ENCODE peak calls at places on chromosomes 11 and 22, in five cellular contexts. C is transverse colon, L is fibroblast of lung, I is thoracic aorta, K is H1. W is an unnamed sample. For H3K27me3, the result is how much of the 10 kb centered on the place peaks cover.

GRCh38 chr11:57406337-57406904 is 16.0 kb upstream of the PRG2 start:
- DNase-seq in C (no peak), L (peak), I (no peak), K (no peak), W (no peak)

GRCh38 chr11:11845066-11845465 is 3.3 kb downstream of the USP47 start:
- DNase-seq in C (no peak), L (no peak), I (no peak), K (no peak), W (no peak)

GRCh38 chr11:1564535-1565172 is 7.4 kb downstream of the DUSP8 start:
- DNase-seq in C (peak), L (peak), I (peak), K (peak), W (peak)

GRCh38 chr11:87437133-87437843 is 399.6 kb downstream of the TMEM135 start:
- DNase-seq in C (no peak), L (peak), I (no peak), K (no peak), W (no peak)

GRCh38 chr11:68659158-68659921 is 25.0 kb upstream of the GAL start:
- DNase-seq in C (peak), L (peak), I (no peak), K (no peak), W (peak)

GRCh38 chr11:82826526-82826925 is 73.7 kb downstream of the PRCP start:
- DNase-seq in C (no peak), L (no peak), I (no peak), K (no peak), W (no peak)

GRCh38 chr11:32630844-32631243 is 47.2 kb downstream of the EIF3M start:
- DNase-seq in C (no peak), L (no peak), I (no peak), K (no peak), W (no peak)

GRCh38 chr11:109203176-109203575 is 218.8 kb upstream of the C11orf87 start:
- DNase-seq in C (no peak), L (no peak), I (no peak), K (no peak), W (no peak)

GRCh38 chr11:34351687-34352469 is 5.9 kb downstream of the ABTB2 start:
- DNase-seq in C (no peak), L (no peak), I (no peak), K (no peak), W (no peak)

GRCh38 chr11:13010737-13011342 is 1.7 kb downstream of the RASSF10 start:
- DNase-seq in C (peak), L (peak), I (no peak), K (no peak), W (peak)

GRCh38 chr11:115939726-115940421 is 435.7 kb upstream of the CADM1 start:
- DNase-seq in C (peak), L (no peak), I (no peak), K (no peak), W (no peak)

GRCh38 chr11:119030029-119030328 is 698 bp downstream of the SLC37A4 start:
- DNase-seq in C (no peak), L (no peak), I (no peak), K (no peak), W (no peak)

GRCh38 chr11:64021742-64022067 is 14.0 kb upstream of the FLRT1 start:
- DNase-seq in C (no peak), L (no peak), I (no peak), K (no peak), W (peak)

GRCh38 chr11:7673724-7674434 is 579 bp upstream of the CYB5R2 start:
- DNase-seq in C (peak), L (no peak), I (no peak), K (peak), W (peak)

GRCh38 chr11:76278526-76278925 is 72.2 kb upstream of the WNT11 start:
- DNase-seq in C (no peak), L (no peak), I (no peak), K (no peak), W (no peak)
- H3K4me3 ChIP-seq in C (no peak), L (no peak), I (no peak), K (no peak), W (no peak)

DNA sequence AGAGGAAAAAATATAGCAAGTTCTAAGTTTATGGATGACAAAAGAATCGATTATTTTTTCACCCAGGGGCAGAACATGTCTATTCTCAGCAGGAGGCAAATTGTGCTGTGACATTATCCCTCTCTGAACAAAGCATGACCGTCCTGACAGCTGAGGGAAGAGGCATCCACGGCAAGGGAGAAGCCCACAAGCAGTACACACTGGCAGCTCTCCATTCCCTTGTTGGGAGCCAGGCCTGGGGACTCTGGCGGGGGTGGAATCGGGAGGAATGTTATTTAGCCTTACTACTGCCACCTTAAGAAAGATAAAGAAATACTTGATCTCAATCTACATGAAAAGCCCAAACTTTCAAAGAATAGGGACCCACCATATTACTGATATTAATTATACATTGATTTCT is 3.4 kb downstream of the KIRREL3 start:
- DNase-seq in C (no peak), L (peak), I (no peak), K (no peak), W (no peak)
- H3K27me3 ChIP-seq in C (half or more), L (under half), I (under half), K (under half), W (under half)

DNA sequence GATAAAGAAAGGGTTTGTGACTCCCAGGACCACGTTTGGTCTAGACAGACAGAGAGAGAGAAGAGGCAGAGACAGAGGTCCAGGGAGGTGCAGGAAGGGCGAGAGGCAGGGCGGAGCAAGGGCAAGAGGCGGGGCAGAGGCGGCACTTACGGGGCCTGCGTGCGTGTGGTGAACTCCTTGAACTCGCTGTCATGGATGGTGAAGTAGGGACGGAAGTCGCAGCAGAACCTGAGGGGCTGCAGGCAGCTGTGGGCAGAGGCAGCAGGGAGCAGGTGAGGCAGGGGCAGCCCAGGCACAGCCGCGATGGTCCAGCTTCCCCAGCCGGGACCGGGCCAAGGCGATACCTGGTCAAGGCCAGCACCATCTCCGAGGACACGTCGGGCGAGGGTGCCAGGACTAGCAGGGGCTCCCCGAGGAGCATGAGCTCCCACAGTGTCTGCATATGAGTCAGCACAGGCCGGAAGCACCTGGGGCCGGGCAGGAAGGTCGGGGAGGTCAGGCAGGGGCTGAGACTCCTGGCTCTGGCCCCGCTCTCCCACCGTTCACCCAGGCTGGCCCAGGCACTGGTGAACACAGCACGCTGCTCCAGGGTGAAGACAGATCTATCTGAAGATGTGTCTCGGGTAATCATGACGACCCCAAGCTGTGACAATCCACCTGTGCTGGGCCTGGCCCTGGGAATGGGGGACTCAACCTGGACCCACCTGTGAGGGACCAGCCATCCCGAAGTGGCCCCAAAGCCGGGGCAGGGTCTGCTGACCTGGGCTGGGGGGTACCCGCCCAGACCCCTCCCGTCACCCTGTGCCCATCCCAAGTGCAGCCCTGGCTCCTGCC is 7.2 kb upstream of the PLXNB2 start:
- DNase-seq in C (peak), L (no peak), I (no peak), K (peak), W (peak)
- H3K4me3 ChIP-seq in C (no peak), L (no peak), I (peak), K (no peak), W (no peak)

GRCh38 chr11:122977455-122978302 is 4.0 kb downstream of the BSX start:
- DNase-seq in C (no peak), L (no peak), I (no peak), K (peak), W (peak)
- H3K27me3 ChIP-seq in C (half or more), L (half or more), I (under half), K (half or more), W (half or more)

GRCh38 chr11:62201376-62201775 is 7.1 kb upstream of the SCGB2A1 start:
- DNase-seq in C (no peak), L (no peak), I (no peak), K (no peak), W (no peak)

GRCh38 chr11:62208785-62209144 is 292 bp downstream of the SCGB2A1 start:
- DNase-seq in C (no peak), L (no peak), I (no peak), K (no peak), W (no peak)

GRCh38 chr11:62202910-62203309 is 5.6 kb upstream of the SCGB2A1 start:
- DNase-seq in C (no peak), L (no peak), I (no peak), K (no peak), W (no peak)

GRCh38 chr11:62205441-62205840 is 3.0 kb upstream of the SCGB2A1 start:
- DNase-seq in C (no peak), L (no peak), I (no peak), K (no peak), W (no peak)
- H3K4me3 ChIP-seq in C (no peak), L (no peak), I (no peak), K (no peak), W (no peak)

GRCh38 chr11:26134481-26135355 is 197.2 kb upstream of the ANO3 start:
- DNase-seq in C (no peak), L (peak), I (no peak), K (no peak), W (peak)
- H3K27me3 ChIP-seq in C (under half), L (under half), I (under half), K (under half), W (under half)